ENCODE peak calls at places on chromosomes 7 and 10, in nine cellular contexts. F, P, G, C, X, Z, O, K and Q are unnamed samples.

GRCh38 chr10:114288424-114289095 is 49.5 kb downstream of the VWA2 start:
- DNase-seq in X (no peak), K (no peak), P (no peak), Z (no peak), O (no peak), C (no peak), G (no peak), F (no peak), Q (no peak)

GRCh38 chr7:13541326-13541725 is 448.1 kb downstream of the ETV1 start:
- DNase-seq in G (no peak), P (no peak), F (no peak), Z (no peak), K (no peak), C (no peak), X (no peak), O (no peak), Q (no peak)

GRCh38 chr10:102140218-102140617 is 7.4 kb downstream of the PPRC1 start:
- DNase-seq in Z (no peak), G (no peak), C (no peak), X (no peak), P (no peak), O (no peak), F (no peak), K (no peak), Q (no peak)

GRCh38 chr10:23413629-23414089 is 25.2 kb upstream of the OTUD1 start:
- DNase-seq in Z (no peak), K (no peak), F (no peak), G (no peak), O (no peak), X (no peak), P (no peak), C (no peak), Q (no peak)

GRCh38 chr10:24669285-24669861 is 54.3 kb downstream of the ARHGAP21 start:
- DNase-seq in O (no peak), X (no peak), K (no peak), Z (peak), G (peak), F (no peak), C (no peak), P (no peak), Q (no peak)

GRCh38 chr7:2950578-2950977 is 93.1 kb downstream of the CARD11 start:
- DNase-seq in X (no peak), G (no peak), C (no peak), K (no peak), Z (no peak), P (no peak), F (no peak), O (no peak), Q (no peak)

GRCh38 chr10:78775891-78776290 is 292.9 kb upstream of the ZMIZ1 start:
- DNase-seq in X (no peak), F (no peak), C (no peak), P (no peak), K (no peak), Z (no peak), O (no peak), G (no peak), Q (no peak)

GRCh38 chr7:741191-741671 is 14.2 kb upstream of the PRKAR1B start:
- DNase-seq in Z (no peak), G (no peak), F (no peak), O (no peak), C (no peak), P (no peak), K (no peak), X (no peak), Q (no peak)

GRCh38 chr10:103612462-103613365 is 119.2 kb downstream of the NEURL1 start:
- DNase-seq in F (no peak), P (no peak), Z (no peak), K (no peak), G (no peak), C (no peak), O (no peak), X (no peak), Q (no peak)

GRCh38 chr7:105776068-105776790 is 100.2 kb downstream of the ATXN7L1 start:
- DNase-seq in Z (no peak), K (no peak), O (no peak), P (no peak), F (no peak), X (peak), C (no peak), G (no peak), Q (no peak)

GRCh38 chr10:59865101-59865500 is 41.3 kb downstream of the CCDC6 start:
- DNase-seq in X (peak), F (no peak), C (no peak), O (no peak), K (peak), G (peak), P (no peak), Z (peak), Q (no peak)

GRCh38 chr10:89206402-89207180 is 526 bp downstream of the CH25H start:
- DNase-seq in X (no peak), P (peak), Z (peak), O (peak), G (no peak), F (no peak), C (no peak), K (no peak), Q (no peak)

GRCh38 chr10:58137813-58138212 is 129.9 kb downstream of the IPMK start:
- DNase-seq in P (peak), F (no peak), X (no peak), Z (peak), G (peak), C (no peak), O (no peak), K (no peak), Q (peak)

GRCh38 chr10:12165992-12166775 is 29.5 kb downstream of the NUDT5 start:
- DNase-seq in X (no peak), K (no peak), Z (no peak), C (no peak), P (peak), G (no peak), O (no peak), F (no peak), Q (no peak)

GRCh38 chr10:68666280-68666760 is 54.7 kb upstream of the CCAR1 start:
- DNase-seq in P (no peak), X (no peak), F (no peak), K (no peak), C (no peak), G (no peak), Z (no peak), O (no peak), Q (no peak)

GRCh38 chr7:138519061-138519798 is 59.2 kb downstream of the TRIM24 start:
- DNase-seq in K (no peak), P (no peak), C (no peak), F (no peak), G (no peak), Z (no peak), O (no peak), X (no peak), Q (peak)

GRCh38 chr7:128242661-128243060 is 1.6 kb downstream of the LEP start:
- DNase-seq in O (no peak), P (no peak), Z (no peak), K (no peak), F (no peak), C (no peak), X (no peak), G (no peak), Q (no peak)

GRCh38 chr7:26681819-26682418 is 182.5 kb downstream of the SKAP2 start:
- DNase-seq in Z (peak), K (no peak), P (no peak), C (peak), X (no peak), F (no peak), G (no peak), O (no peak), Q (no peak)

GRCh38 chr10:122220736-122221135 is 50.4 kb upstream of the BTBD16 start:
- DNase-seq in P (no peak), Z (no peak), F (no peak), G (no peak), C (no peak), O (no peak), X (no peak), K (no peak), Q (no peak)

GRCh38 chr7:26008428-26008827 is 143.6 kb upstream of the NFE2L3 start:
- DNase-seq in C (no peak), P (no peak), Z (no peak), G (no peak), O (no peak), F (no peak), X (no peak), K (no peak), Q (no peak)